ENCODE peak calls at places on chromosomes 6 and 20, in seven cellular contexts. One of them, this sample, is unnamed.
A peak's percentile ranks its signal among the peaks of the same experiment; 100 is the strongest.

GRCh38 chr20:5531318-5532081 is 214.7 kb upstream of the PROKR2 start:
- DNase-seq in CD4-positive, CD25-positive, alpha-beta regulatory T cell: no peak
- DNase-seq in amniotic stem cell: no peak
- DNase-seq in activated naive CD4-positive, alpha-beta T cell treated with Interleukin-2 at 50 U/mL for 16 hours: no peak
- DNase-seq in frontal cortex: no peak
- DNase-seq in activated T-cell treated with anti-CD3 and anti-CD28 coated beads, Interleukin-2, amount 50 U/mL, for 24 hours: no peak
- DNase-seq in HFF-Myc: no peak
- DNase-seq in this sample: peak; percentile 40

GRCh38 chr6:36523936-36524499 is 23.3 kb downstream of the STK38 start:
- DNase-seq in CD4-positive, CD25-positive, alpha-beta regulatory T cell: no peak
- DNase-seq in amniotic stem cell: no peak
- DNase-seq in activated naive CD4-positive, alpha-beta T cell treated with Interleukin-2 at 50 U/mL for 16 hours: no peak
- DNase-seq in frontal cortex: no peak
- DNase-seq in activated T-cell treated with anti-CD3 and anti-CD28 coated beads, Interleukin-2, amount 50 U/mL, for 24 hours: no peak
- DNase-seq in HFF-Myc: no peak
- DNase-seq in this sample: no peak

GRCh38 chr20:34179636-34180360 is 61.4 kb upstream of the ASIP start:
- DNase-seq in CD4-positive, CD25-positive, alpha-beta regulatory T cell: no peak
- DNase-seq in amniotic stem cell: no peak
- DNase-seq in activated naive CD4-positive, alpha-beta T cell treated with Interleukin-2 at 50 U/mL for 16 hours: no peak
- DNase-seq in frontal cortex: no peak
- DNase-seq in activated T-cell treated with anti-CD3 and anti-CD28 coated beads, Interleukin-2, amount 50 U/mL, for 24 hours: no peak
- DNase-seq in HFF-Myc: no peak
- DNase-seq in this sample: no peak

GRCh38 chr20:51639206-51639832 is 96.8 kb upstream of the NFATC2 start:
- DNase-seq in CD4-positive, CD25-positive, alpha-beta regulatory T cell: peak; percentile 3
- DNase-seq in amniotic stem cell: no peak
- DNase-seq in activated naive CD4-positive, alpha-beta T cell treated with Interleukin-2 at 50 U/mL for 16 hours: peak; percentile 73
- DNase-seq in frontal cortex: no peak
- DNase-seq in activated T-cell treated with anti-CD3 and anti-CD28 coated beads, Interleukin-2, amount 50 U/mL, for 24 hours: peak; percentile 78
- DNase-seq in HFF-Myc: no peak
- DNase-seq in this sample: peak; percentile 65

GRCh38 chr20:54726687-54727086 is 251.3 kb downstream of the DOK5 start:
- DNase-seq in CD4-positive, CD25-positive, alpha-beta regulatory T cell: no peak
- DNase-seq in amniotic stem cell: no peak
- DNase-seq in activated naive CD4-positive, alpha-beta T cell treated with Interleukin-2 at 50 U/mL for 16 hours: no peak
- DNase-seq in frontal cortex: no peak
- DNase-seq in activated T-cell treated with anti-CD3 and anti-CD28 coated beads, Interleukin-2, amount 50 U/mL, for 24 hours: no peak
- DNase-seq in HFF-Myc: no peak
- DNase-seq in this sample: no peak

GRCh38 chr20:38127920-38128528 is 37.0 kb downstream of the TGM2 start:
- DNase-seq in CD4-positive, CD25-positive, alpha-beta regulatory T cell: no peak
- DNase-seq in amniotic stem cell: no peak
- DNase-seq in activated naive CD4-positive, alpha-beta T cell treated with Interleukin-2 at 50 U/mL for 16 hours: no peak
- DNase-seq in frontal cortex: no peak
- DNase-seq in activated T-cell treated with anti-CD3 and anti-CD28 coated beads, Interleukin-2, amount 50 U/mL, for 24 hours: no peak
- DNase-seq in HFF-Myc: no peak
- DNase-seq in this sample: no peak

GRCh38 chr6:45504947-45505346 is 127.2 kb upstream of the SUPT3H start:
- DNase-seq in CD4-positive, CD25-positive, alpha-beta regulatory T cell: no peak
- DNase-seq in amniotic stem cell: no peak
- DNase-seq in activated naive CD4-positive, alpha-beta T cell treated with Interleukin-2 at 50 U/mL for 16 hours: no peak
- DNase-seq in frontal cortex: no peak
- DNase-seq in activated T-cell treated with anti-CD3 and anti-CD28 coated beads, Interleukin-2, amount 50 U/mL, for 24 hours: no peak
- DNase-seq in HFF-Myc: peak; percentile 97
- DNase-seq in this sample: peak; percentile 96

GRCh38 chr20:3686867-3687321 is 5.1 kb upstream of the ADAM33 start:
- DNase-seq in CD4-positive, CD25-positive, alpha-beta regulatory T cell: no peak
- DNase-seq in amniotic stem cell: peak; percentile 69
- DNase-seq in activated naive CD4-positive, alpha-beta T cell treated with Interleukin-2 at 50 U/mL for 16 hours: no peak
- DNase-seq in frontal cortex: peak; percentile 64
- DNase-seq in activated T-cell treated with anti-CD3 and anti-CD28 coated beads, Interleukin-2, amount 50 U/mL, for 24 hours: no peak
- DNase-seq in HFF-Myc: peak; percentile 83
- DNase-seq in this sample: peak; percentile 89

GRCh38 chr6:71294121-71294523 is 5.5 kb downstream of the OGFRL1 start:
- DNase-seq in CD4-positive, CD25-positive, alpha-beta regulatory T cell: no peak
- DNase-seq in amniotic stem cell: no peak
- DNase-seq in activated naive CD4-positive, alpha-beta T cell treated with Interleukin-2 at 50 U/mL for 16 hours: no peak
- DNase-seq in frontal cortex: no peak
- DNase-seq in activated T-cell treated with anti-CD3 and anti-CD28 coated beads, Interleukin-2, amount 50 U/mL, for 24 hours: no peak
- DNase-seq in HFF-Myc: peak; percentile 49
- DNase-seq in this sample: no peak

GRCh38 chr20:10217517-10218410 is 866 bp upstream of the SNAP25 start:
- DNase-seq in CD4-positive, CD25-positive, alpha-beta regulatory T cell: no peak
- DNase-seq in amniotic stem cell: peak; percentile 33
- DNase-seq in activated naive CD4-positive, alpha-beta T cell treated with Interleukin-2 at 50 U/mL for 16 hours: peak; percentile 9
- DNase-seq in frontal cortex: peak; percentile 35
- DNase-seq in activated T-cell treated with anti-CD3 and anti-CD28 coated beads, Interleukin-2, amount 50 U/mL, for 24 hours: no peak
- DNase-seq in HFF-Myc: no peak
- DNase-seq in this sample: peak; percentile 91

GRCh38 chr20:45362804-45363610 is at the start of gene SYS1:
- DNase-seq in CD4-positive, CD25-positive, alpha-beta regulatory T cell: peak; percentile 98
- DNase-seq in amniotic stem cell: peak; percentile 94
- DNase-seq in activated naive CD4-positive, alpha-beta T cell treated with Interleukin-2 at 50 U/mL for 16 hours: peak; percentile 99
- DNase-seq in frontal cortex: peak; percentile 80
- DNase-seq in activated T-cell treated with anti-CD3 and anti-CD28 coated beads, Interleukin-2, amount 50 U/mL, for 24 hours: peak; percentile 99
- DNase-seq in HFF-Myc: peak; percentile 98
- DNase-seq in this sample: peak; percentile 99

GRCh38 chr6:148557796-148558457 is 188.9 kb upstream of the UST start:
- DNase-seq in CD4-positive, CD25-positive, alpha-beta regulatory T cell: no peak
- DNase-seq in amniotic stem cell: no peak
- DNase-seq in activated naive CD4-positive, alpha-beta T cell treated with Interleukin-2 at 50 U/mL for 16 hours: peak; percentile 28
- DNase-seq in frontal cortex: no peak
- DNase-seq in activated T-cell treated with anti-CD3 and anti-CD28 coated beads, Interleukin-2, amount 50 U/mL, for 24 hours: no peak
- DNase-seq in HFF-Myc: no peak
- DNase-seq in this sample: peak; percentile 30

GRCh38 chr6:30926644-30927043 is 5.3 kb downstream of the SFTA2 start:
- DNase-seq in CD4-positive, CD25-positive, alpha-beta regulatory T cell: no peak
- DNase-seq in amniotic stem cell: no peak
- DNase-seq in activated naive CD4-positive, alpha-beta T cell treated with Interleukin-2 at 50 U/mL for 16 hours: no peak
- DNase-seq in frontal cortex: no peak
- DNase-seq in activated T-cell treated with anti-CD3 and anti-CD28 coated beads, Interleukin-2, amount 50 U/mL, for 24 hours: no peak
- DNase-seq in HFF-Myc: no peak
- DNase-seq in this sample: no peak

GRCh38 chr20:48773837-48774418 is 53.9 kb downstream of the PREX1 start:
- DNase-seq in CD4-positive, CD25-positive, alpha-beta regulatory T cell: no peak
- DNase-seq in amniotic stem cell: no peak
- DNase-seq in activated naive CD4-positive, alpha-beta T cell treated with Interleukin-2 at 50 U/mL for 16 hours: no peak
- DNase-seq in frontal cortex: no peak
- DNase-seq in activated T-cell treated with anti-CD3 and anti-CD28 coated beads, Interleukin-2, amount 50 U/mL, for 24 hours: no peak
- DNase-seq in HFF-Myc: no peak
- DNase-seq in this sample: no peak

GRCh38 chr6:145814501-145815350 is at the start of gene FBXO30:
- DNase-seq in CD4-positive, CD25-positive, alpha-beta regulatory T cell: peak; percentile 83
- DNase-seq in amniotic stem cell: peak; percentile 56
- DNase-seq in activated naive CD4-positive, alpha-beta T cell treated with Interleukin-2 at 50 U/mL for 16 hours: peak; percentile 89
- DNase-seq in frontal cortex: peak; percentile 88
- DNase-seq in activated T-cell treated with anti-CD3 and anti-CD28 coated beads, Interleukin-2, amount 50 U/mL, for 24 hours: peak; percentile 94
- DNase-seq in HFF-Myc: peak; percentile 39
- DNase-seq in this sample: peak; percentile 66

GRCh38 chr6:8229913-8230312 is 127.6 kb upstream of the EEF1E1 start:
- DNase-seq in CD4-positive, CD25-positive, alpha-beta regulatory T cell: no peak
- DNase-seq in amniotic stem cell: no peak
- DNase-seq in activated naive CD4-positive, alpha-beta T cell treated with Interleukin-2 at 50 U/mL for 16 hours: no peak
- DNase-seq in frontal cortex: no peak
- DNase-seq in activated T-cell treated with anti-CD3 and anti-CD28 coated beads, Interleukin-2, amount 50 U/mL, for 24 hours: no peak
- DNase-seq in HFF-Myc: no peak
- DNase-seq in this sample: no peak